ENCODE peak calls at places on chromosomes 2 and 18, in five cellular contexts. One of them, this sample, is unnamed.
A peak's percentile ranks its signal among the peaks of the same experiment; 100 is the strongest.

GRCh38 chr2:44866131-44866530 is 75.4 kb upstream of the SIX3 start:
- DNase-seq in CD8-positive, alpha-beta memory T cell: no peak
- DNase-seq in mesendoderm: no peak
- DNase-seq in heart left ventricle: no peak
- DNase-seq in adrenal gland: no peak
- DNase-seq in this sample: no peak

GRCh38 chr2:9578475-9579235 is 23.0 kb upstream of the ADAM17 start:
- DNase-seq in mesendoderm: no peak
- DNase-seq in CD8-positive, alpha-beta memory T cell: no peak
- DNase-seq in adrenal gland: no peak
- DNase-seq in heart left ventricle: no peak
- DNase-seq in this sample: no peak

GRCh38 chr2:96325038-96325883 is at the start of gene ITPRIPL1:
- DNase-seq in CD8-positive, alpha-beta memory T cell: peak; percentile 37
- DNase-seq in mesendoderm: peak; percentile 44
- DNase-seq in adrenal gland: no peak
- DNase-seq in heart left ventricle: peak; percentile 28
- DNase-seq in this sample: no peak

GRCh38 chr18:75811156-75811555 is 383.7 kb upstream of the SMIM21 start:
- DNase-seq in adrenal gland: no peak
- DNase-seq in mesendoderm: peak; percentile 68
- DNase-seq in heart left ventricle: no peak
- DNase-seq in CD8-positive, alpha-beta memory T cell: no peak
- DNase-seq in this sample: no peak

GRCh38 chr2:28444951-28445350 is 50.9 kb upstream of the PLB1 start:
- DNase-seq in CD8-positive, alpha-beta memory T cell: no peak
- DNase-seq in adrenal gland: no peak
- DNase-seq in mesendoderm: no peak
- DNase-seq in heart left ventricle: no peak
- DNase-seq in this sample: no peak

GRCh38 chr2:166651080-166651675 is 157.1 kb upstream of the SCN7A start:
- DNase-seq in adrenal gland: no peak
- DNase-seq in CD8-positive, alpha-beta memory T cell: no peak
- DNase-seq in mesendoderm: peak; percentile 35
- DNase-seq in heart left ventricle: no peak
- DNase-seq in this sample: no peak

GRCh38 chr2:20641123-20641985 is 9.5 kb downstream of the HS1BP3 start:
- DNase-seq in CD8-positive, alpha-beta memory T cell: no peak
- DNase-seq in mesendoderm: peak; percentile 54
- DNase-seq in adrenal gland: peak; percentile 99
- DNase-seq in heart left ventricle: no peak
- DNase-seq in this sample: peak; percentile 61

GRCh38 chr18:44818148-44818547 is 137.5 kb downstream of the SETBP1 start:
- DNase-seq in heart left ventricle: no peak
- DNase-seq in CD8-positive, alpha-beta memory T cell: no peak
- DNase-seq in mesendoderm: no peak
- DNase-seq in adrenal gland: no peak
- DNase-seq in this sample: no peak

GRCh38 chr2:191638079-191638801 is 39.7 kb upstream of the NABP1 start:
- DNase-seq in adrenal gland: no peak
- DNase-seq in CD8-positive, alpha-beta memory T cell: no peak
- DNase-seq in heart left ventricle: no peak
- DNase-seq in mesendoderm: peak; percentile 32
- DNase-seq in this sample: no peak

GRCh38 chr2:54585136-54585535 is 129.0 kb downstream of the SPTBN1 start:
- DNase-seq in mesendoderm: no peak
- DNase-seq in heart left ventricle: no peak
- DNase-seq in CD8-positive, alpha-beta memory T cell: no peak
- DNase-seq in adrenal gland: no peak
- DNase-seq in this sample: no peak

GRCh38 chr18:23689616-23690504 is 607 bp downstream of the LAMA3 start:
- DNase-seq in heart left ventricle: no peak
- DNase-seq in CD8-positive, alpha-beta memory T cell: no peak
- DNase-seq in adrenal gland: no peak
- DNase-seq in mesendoderm: peak; percentile 22
- DNase-seq in this sample: peak; percentile 31

GRCh38 chr2:168210898-168211570 is 36.4 kb downstream of the STK39 start:
- DNase-seq in CD8-positive, alpha-beta memory T cell: no peak
- DNase-seq in adrenal gland: no peak
- DNase-seq in heart left ventricle: no peak
- DNase-seq in mesendoderm: no peak
- DNase-seq in this sample: no peak

GRCh38 chr2:168203762-168204693 is 43.4 kb downstream of the STK39 start:
- DNase-seq in mesendoderm: peak; percentile 59
- DNase-seq in heart left ventricle: no peak
- DNase-seq in adrenal gland: no peak
- DNase-seq in CD8-positive, alpha-beta memory T cell: no peak
- DNase-seq in this sample: no peak

GRCh38 chr2:168208652-168209051 is 38.7 kb downstream of the STK39 start:
- DNase-seq in adrenal gland: no peak
- DNase-seq in mesendoderm: peak; percentile 17
- DNase-seq in CD8-positive, alpha-beta memory T cell: no peak
- DNase-seq in heart left ventricle: no peak
- DNase-seq in this sample: no peak

GRCh38 chr2:168210216-168210897 is 37.0 kb downstream of the STK39 start:
- DNase-seq in adrenal gland: no peak
- DNase-seq in heart left ventricle: no peak
- DNase-seq in CD8-positive, alpha-beta memory T cell: no peak
- DNase-seq in mesendoderm: no peak
- DNase-seq in this sample: no peak

GRCh38 chr2:168207861-168208260 is 39.5 kb downstream of the STK39 start:
- DNase-seq in mesendoderm: no peak
- DNase-seq in heart left ventricle: no peak
- DNase-seq in adrenal gland: no peak
- DNase-seq in CD8-positive, alpha-beta memory T cell: no peak
- DNase-seq in this sample: no peak
- H3K36me3 ChIP-seq in mesendoderm: no peaks in the 10 kb centered on the region
- H3K36me3 ChIP-seq in heart left ventricle: no peaks in the 10 kb centered on the region
- H3K36me3 ChIP-seq in adrenal gland: no peaks in the 10 kb centered on the region
- H3K36me3 ChIP-seq in CD8-positive, alpha-beta memory T cell: no peaks in the 10 kb centered on the region
- H3K36me3 ChIP-seq in this sample: no peaks in the 10 kb centered on the region

DNA sequence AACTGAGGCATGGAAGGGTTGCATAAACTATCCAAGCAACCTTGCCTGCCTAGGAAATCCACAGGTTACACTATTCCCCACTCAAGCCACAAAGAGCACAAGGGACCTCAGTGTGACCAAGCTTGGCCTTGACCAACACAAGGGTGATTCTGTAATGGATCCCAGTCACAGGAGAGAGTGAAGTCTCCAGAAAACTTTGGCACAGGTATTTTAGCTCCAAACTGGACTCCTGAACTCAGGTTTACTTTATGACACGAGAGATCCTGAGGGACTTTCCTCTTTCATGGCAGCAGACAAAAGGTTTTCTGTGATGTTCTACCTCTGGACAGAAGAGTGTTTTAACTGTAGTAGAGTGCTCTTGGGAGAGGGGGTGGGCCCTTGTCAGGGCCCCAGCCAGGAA is 169.2 kb downstream of the TRABD2A start:
- DNase-seq in CD8-positive, alpha-beta memory T cell: no peak
- DNase-seq in adrenal gland: no peak
- DNase-seq in mesendoderm: no peak
- DNase-seq in heart left ventricle: no peak
- DNase-seq in this sample: no peak
- H3K4me3 ChIP-seq in CD8-positive, alpha-beta memory T cell: no peak overlapping the region
- H3K4me3 ChIP-seq in adrenal gland: no peak overlapping the region
- H3K4me3 ChIP-seq in mesendoderm: no peak overlapping the region
- H3K4me3 ChIP-seq in heart left ventricle: no peak overlapping the region
- H3K4me3 ChIP-seq in this sample: no peak overlapping the region

DNA sequence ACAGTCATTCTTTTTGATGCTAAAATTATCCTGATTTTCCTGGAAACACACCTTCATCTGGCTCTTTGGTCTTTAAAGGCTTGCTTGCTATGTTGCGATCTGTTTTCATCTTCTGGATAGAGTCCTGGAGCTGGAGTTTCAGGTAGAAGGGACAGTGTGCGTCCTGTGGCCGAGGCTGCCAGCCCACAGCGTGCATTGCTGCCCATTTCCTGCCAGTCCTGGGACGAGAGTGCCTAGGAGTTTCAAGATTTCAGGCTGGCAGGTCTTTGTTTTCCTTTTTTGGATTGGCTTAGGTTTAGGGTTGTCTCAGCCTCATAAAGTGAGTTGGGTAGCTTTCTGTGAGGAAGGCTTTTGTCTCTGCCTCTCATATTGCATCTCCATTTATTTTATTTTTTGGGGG is 14.5 kb downstream of the DGKD start:
- DNase-seq in mesendoderm: no peak
- DNase-seq in CD8-positive, alpha-beta memory T cell: no peak
- DNase-seq in adrenal gland: no peak
- DNase-seq in heart left ventricle: no peak
- DNase-seq in this sample: no peak
- H3K36me3 ChIP-seq in mesendoderm: no peaks in the 10 kb centered on the region
- H3K36me3 ChIP-seq in CD8-positive, alpha-beta memory T cell: no peaks in the 10 kb centered on the region
- H3K36me3 ChIP-seq in adrenal gland: no peaks in the 10 kb centered on the region
- H3K36me3 ChIP-seq in heart left ventricle: no peaks in the 10 kb centered on the region
- H3K36me3 ChIP-seq in this sample: no peaks in the 10 kb centered on the region

GRCh38 chr2:236547725-236548124 is 21.9 kb upstream of the ACKR3 start:
- DNase-seq in CD8-positive, alpha-beta memory T cell: no peak
- DNase-seq in heart left ventricle: no peak
- DNase-seq in adrenal gland: no peak
- DNase-seq in mesendoderm: no peak
- DNase-seq in this sample: no peak
- H3K4me3 ChIP-seq in CD8-positive, alpha-beta memory T cell: no peak overlapping the region
- H3K4me3 ChIP-seq in heart left ventricle: no peak overlapping the region
- H3K4me3 ChIP-seq in adrenal gland: no peak overlapping the region
- H3K4me3 ChIP-seq in mesendoderm: no peak overlapping the region
- H3K4me3 ChIP-seq in this sample: no peak overlapping the region

GRCh38 chr2:215367647-215368492 is 56.0 kb downstream of the ATIC start:
- DNase-seq in heart left ventricle: no peak
- DNase-seq in mesendoderm: no peak
- DNase-seq in CD8-positive, alpha-beta memory T cell: no peak
- DNase-seq in adrenal gland: no peak
- DNase-seq in this sample: no peak

GRCh38 chr2:215364157-215365155 is 52.6 kb downstream of the ATIC start:
- DNase-seq in mesendoderm: no peak
- DNase-seq in adrenal gland: no peak
- DNase-seq in heart left ventricle: no peak
- DNase-seq in CD8-positive, alpha-beta memory T cell: no peak
- DNase-seq in this sample: no peak

GRCh38 chr2:215365184-215365658 is 53.4 kb downstream of the ATIC start:
- DNase-seq in mesendoderm: no peak
- DNase-seq in heart left ventricle: no peak
- DNase-seq in adrenal gland: no peak
- DNase-seq in CD8-positive, alpha-beta memory T cell: no peak
- DNase-seq in this sample: no peak

GRCh38 chr2:215368493-215368809 is 56.6 kb downstream of the ATIC start:
- DNase-seq in heart left ventricle: no peak
- DNase-seq in mesendoderm: no peak
- DNase-seq in CD8-positive, alpha-beta memory T cell: no peak
- DNase-seq in adrenal gland: no peak
- DNase-seq in this sample: no peak

GRCh38 chr2:215366440-215367032 is 54.7 kb downstream of the ATIC start:
- DNase-seq in heart left ventricle: no peak
- DNase-seq in adrenal gland: no peak
- DNase-seq in CD8-positive, alpha-beta memory T cell: no peak
- DNase-seq in mesendoderm: no peak
- DNase-seq in this sample: no peak
- H3K36me3 ChIP-seq in heart left ventricle: no peaks in the 10 kb centered on the region
- H3K36me3 ChIP-seq in adrenal gland: no peaks in the 10 kb centered on the region
- H3K36me3 ChIP-seq in CD8-positive, alpha-beta memory T cell: no peaks in the 10 kb centered on the region
- H3K36me3 ChIP-seq in mesendoderm: peaks cover 18% of the 10 kb centered on the region
- H3K36me3 ChIP-seq in this sample: no peaks in the 10 kb centered on the region

This sample was measured in uterus.